ENCODE peak calls at places on chromosomes 4 and X, in eight cellular contexts. I is CD8-positive, alpha-beta memory T cell; V is heart right ventricle; X is pancreas; U is stomach; W is tibial artery; T is thoracic aorta; N is aorta. P is an unnamed sample. For H3K36me3 and H3K4me1, the result is how much of the 10 kb centered on the place peaks cover.

GRCh38 chrX:48573690-48574269 is 504 bp upstream of the RBM3 start:
- DNase-seq in V (peak), W (peak), U (peak), I (no peak), X (peak), N (peak), T (no peak), P (no peak)

GRCh38 chr4:185573651-185574199 is 38.4 kb upstream of the PDLIM3 start:
- DNase-seq in X (no peak), U (no peak), W (no peak), N (peak), I (no peak), T (no peak), V (no peak), P (no peak)

GRCh38 chrX:40209951-40210617 is 112.3 kb upstream of the BCOR start:
- DNase-seq in N (no peak), T (no peak), I (no peak), V (no peak), U (no peak), X (no peak), W (no peak), P (no peak)

GRCh38 chr4:156676116-156676851 is 295.3 kb downstream of the PDGFC start:
- DNase-seq in W (no peak), U (no peak), V (no peak), I (no peak), T (no peak), N (no peak), X (no peak), P (no peak)

GRCh38 chrX:73850124-73851013 is 287.4 kb downstream of the CHIC1 start:
- DNase-seq in V (no peak), W (no peak), T (no peak), U (peak), X (no peak), N (no peak), I (no peak), P (peak)

GRCh38 chrX:54821310-54821709 is 13.8 kb downstream of the MAGED2 start:
- DNase-seq in X (no peak), V (no peak), W (no peak), U (no peak), N (no peak), T (no peak), I (no peak), P (no peak)

GRCh38 chr4:149709640-149710039 is 106.0 kb downstream of the IQCM start:
- DNase-seq in N (no peak), T (no peak), V (no peak), X (no peak), W (no peak), U (no peak), I (no peak), P (no peak)

GRCh38 chr4:121728798-121729226 is 32.0 kb upstream of the ANXA5 start:
- DNase-seq in T (no peak), I (no peak), W (no peak), N (no peak), V (no peak), U (no peak), X (no peak), P (no peak)

GRCh38 chr4:6172093-6172926 is 28.0 kb downstream of the JAKMIP1 start:
- DNase-seq in T (no peak), U (peak), V (no peak), X (no peak), I (peak), W (no peak), N (peak), P (no peak)

GRCh38 chrX:153401133-153401764 is at the start of gene PNMA6E:
- DNase-seq in U (no peak), W (no peak), N (peak), T (no peak), I (no peak), X (no peak), V (no peak), P (no peak)

DNA sequence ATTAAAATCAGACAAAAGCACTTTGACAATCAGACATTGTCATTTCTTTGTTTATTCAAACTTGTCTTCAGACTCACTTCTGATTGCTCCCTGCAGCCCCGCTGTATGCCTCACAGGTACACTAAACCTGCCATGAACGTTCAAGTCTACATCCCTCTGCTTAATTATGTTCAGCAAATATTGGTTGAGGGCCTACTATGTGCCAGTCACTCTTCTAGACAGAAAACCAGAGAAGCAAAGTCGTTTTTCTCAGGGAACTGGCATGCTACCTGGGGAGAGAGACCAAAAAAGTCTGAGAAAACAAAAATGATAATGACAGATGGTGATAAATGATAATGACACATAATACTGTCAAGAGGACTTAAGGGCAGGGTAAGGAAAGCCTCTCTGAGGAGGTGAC is 19.4 kb downstream of the HMGB2 start:
- DNase-seq in X (no peak), V (no peak), U (no peak), I (no peak), T (no peak), N (no peak), W (no peak), P (no peak)
- H3K36me3 ChIP-seq in X (under half), V (under half), U (under half), I (under half), T (under half), N (under half), W (under half), P (under half)

DNA sequence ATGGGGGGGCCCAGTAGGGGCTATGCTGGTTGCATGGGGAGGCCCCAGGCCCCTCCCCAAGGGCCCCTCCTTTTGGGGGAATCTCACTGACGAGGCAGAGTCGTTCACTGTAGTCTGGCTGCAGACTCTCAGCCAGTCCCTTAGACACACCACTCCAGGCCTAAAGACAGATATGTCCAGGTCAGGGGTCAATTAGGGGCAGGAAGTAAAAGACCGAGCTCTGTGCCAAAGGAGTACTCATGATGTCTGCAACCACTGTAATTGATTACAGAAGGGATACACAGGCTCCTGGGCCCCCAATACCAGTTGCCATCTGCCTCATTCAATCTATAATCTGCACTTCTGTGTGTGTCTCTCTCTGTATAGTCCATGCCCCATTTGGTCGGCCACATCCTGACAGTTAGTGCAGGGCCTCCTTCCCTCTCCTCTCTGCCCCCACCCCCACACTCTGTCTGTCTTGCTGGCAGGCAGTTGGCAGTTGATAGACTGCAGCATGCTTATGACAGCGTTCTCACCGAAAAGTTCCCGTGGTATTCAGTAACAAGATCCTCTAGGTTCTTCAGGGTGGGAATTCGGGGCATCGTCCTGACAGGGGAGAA is 1.3 kb upstream of the CXorf65 start:
- DNase-seq in X (no peak), I (peak), U (no peak), V (no peak), N (peak), T (no peak), W (no peak), P (peak)
- H3K4me1 ChIP-seq in X (under half), I (half or more), U (under half), V (under half), N (under half), T (under half), W (under half), P (under half)

GRCh38 chr4:26729027-26729426 is 131.6 kb upstream of the STIM2 start:
- DNase-seq in W (no peak), V (no peak), X (no peak), N (no peak), U (no peak), I (no peak), T (no peak), P (no peak)
- H3K36me3 ChIP-seq in W (under half), V (under half), X (under half), N (under half), U (under half), I (under half), T (under half), P (under half)

DNA sequence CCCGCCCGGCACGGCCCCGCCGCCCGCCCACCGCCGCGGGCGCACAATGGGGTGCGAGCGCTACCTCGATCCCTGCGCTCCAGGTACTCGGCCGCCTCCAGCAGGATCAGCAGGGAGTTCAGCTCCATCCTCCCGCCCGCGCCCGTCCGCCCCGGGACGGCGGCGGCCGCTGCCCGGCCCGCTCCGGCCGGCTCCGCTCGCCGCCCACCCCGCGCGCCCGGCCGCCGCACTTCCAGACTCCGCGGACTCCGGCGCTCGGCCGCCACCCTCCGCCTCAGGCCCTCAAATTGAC is at the start of gene MXD4:
- DNase-seq in I (no peak), N (no peak), T (no peak), W (no peak), V (no peak), U (no peak), X (no peak), P (no peak)
- H3K4me1 ChIP-seq in I (under half), N (under half), T (under half), W (half or more), V (half or more), U (half or more), X (under half), P (half or more)

GRCh38 chr4:1952046-1952700 is 56.6 kb downstream of the NELFA start:
- DNase-seq in U (no peak), T (no peak), V (no peak), I (no peak), N (no peak), X (no peak), W (no peak), P (no peak)
- H3K36me3 ChIP-seq in U (under half), T (under half), V (half or more), I (under half), N (under half), X (under half), W (under half), P (under half)

DNA sequence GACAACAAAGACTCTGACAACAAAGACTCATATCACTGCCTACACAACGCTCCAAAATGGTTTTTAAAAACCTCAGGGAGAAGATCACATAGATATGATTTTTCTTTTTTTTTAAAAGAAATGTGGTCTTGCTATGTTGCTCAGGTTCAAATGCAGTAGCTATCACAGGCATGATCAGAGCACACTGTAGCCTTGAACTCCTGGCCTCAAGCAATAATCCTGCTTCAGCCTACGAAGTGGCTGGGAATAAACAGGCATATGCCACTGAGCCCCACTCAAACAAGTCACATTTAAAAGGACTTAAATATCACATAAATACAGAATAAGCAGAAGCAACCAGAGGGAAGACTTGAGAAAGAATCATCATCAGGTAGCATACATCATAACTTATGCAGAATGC is 14.7 kb downstream of the DHX15 start:
- DNase-seq in U (no peak), X (no peak), I (no peak), V (no peak), T (no peak), N (no peak), W (no peak), P (no peak)
- H3K4me1 ChIP-seq in U (half or more), X (under half), I (half or more), V (half or more), T (under half), N (under half), W (under half), P (under half)

P was measured in Peyer's patch.